ENCODE peak calls at places on chromosomes 4 and X, in eight cellular contexts. One of them, this sample, is unnamed.

GRCh38 chr4:7021930-7022658 is 21.1 kb upstream of the TADA2B start:
- DNase-seq in tibial nerve: no peak
- DNase-seq in psoas muscle: no peak
- DNase-seq in cardiac muscle cell: no peak
- DNase-seq in colonic mucosa: no peak
- DNase-seq in right cardiac atrium: no peak
- DNase-seq in stomach: no peak
- DNase-seq in A549: peak; percentile 69
- DNase-seq in this sample: no peak

GRCh38 chrX:104254442-104255115 is at the start of gene ESX1:
- DNase-seq in A549: no peak
- DNase-seq in right cardiac atrium: no peak
- DNase-seq in tibial nerve: no peak
- DNase-seq in colonic mucosa: no peak
- DNase-seq in stomach: no peak
- DNase-seq in psoas muscle: no peak
- DNase-seq in cardiac muscle cell: peak; percentile 44
- DNase-seq in this sample: no peak

GRCh38 chrX:108167211-108167872 is 75.8 kb downstream of the ATG4A start:
- DNase-seq in colonic mucosa: no peak
- DNase-seq in cardiac muscle cell: no peak
- DNase-seq in A549: peak; percentile 13
- DNase-seq in right cardiac atrium: no peak
- DNase-seq in tibial nerve: no peak
- DNase-seq in stomach: no peak
- DNase-seq in psoas muscle: no peak
- DNase-seq in this sample: peak; percentile 5

GRCh38 chrX:18701621-18702361 is 5.7 kb upstream of the PPEF1 start:
- DNase-seq in psoas muscle: no peak
- DNase-seq in stomach: peak; percentile 85
- DNase-seq in tibial nerve: peak; percentile 6
- DNase-seq in A549: no peak
- DNase-seq in colonic mucosa: peak; percentile 23
- DNase-seq in cardiac muscle cell: no peak
- DNase-seq in right cardiac atrium: peak; percentile 85
- DNase-seq in this sample: no peak

GRCh38 chrX:70046978-70047377 is 2.8 kb downstream of the AWAT2 start:
- DNase-seq in colonic mucosa: no peak
- DNase-seq in stomach: no peak
- DNase-seq in tibial nerve: no peak
- DNase-seq in right cardiac atrium: no peak
- DNase-seq in A549: no peak
- DNase-seq in psoas muscle: no peak
- DNase-seq in cardiac muscle cell: no peak
- DNase-seq in this sample: no peak

GRCh38 chr4:102338405-102338804 is 6.9 kb downstream of the SLC39A8 start:
- DNase-seq in A549: no peak
- DNase-seq in cardiac muscle cell: no peak
- DNase-seq in psoas muscle: no peak
- DNase-seq in right cardiac atrium: no peak
- DNase-seq in tibial nerve: no peak
- DNase-seq in stomach: no peak
- DNase-seq in colonic mucosa: no peak
- DNase-seq in this sample: no peak

GRCh38 chr4:111778543-111778942 is 366.7 kb upstream of the FAM241A start:
- DNase-seq in stomach: no peak
- DNase-seq in colonic mucosa: no peak
- DNase-seq in psoas muscle: no peak
- DNase-seq in A549: no peak
- DNase-seq in tibial nerve: no peak
- DNase-seq in cardiac muscle cell: peak; percentile 37
- DNase-seq in right cardiac atrium: no peak
- DNase-seq in this sample: no peak

GRCh38 chr4:90187148-90187884 is 60.1 kb downstream of the CCSER1 start:
- DNase-seq in A549: no peak
- DNase-seq in stomach: no peak
- DNase-seq in psoas muscle: no peak
- DNase-seq in tibial nerve: no peak
- DNase-seq in cardiac muscle cell: no peak
- DNase-seq in colonic mucosa: no peak
- DNase-seq in right cardiac atrium: no peak
- DNase-seq in this sample: no peak

GRCh38 chrX:143580266-143580665 is 55.6 kb downstream of the SLITRK4 start:
- DNase-seq in stomach: no peak
- DNase-seq in A549: no peak
- DNase-seq in right cardiac atrium: peak; percentile 39
- DNase-seq in colonic mucosa: no peak
- DNase-seq in psoas muscle: no peak
- DNase-seq in cardiac muscle cell: peak; percentile 0
- DNase-seq in tibial nerve: no peak
- DNase-seq in this sample: no peak

GRCh38 chr4:123896446-123897071 is 500.0 kb downstream of the SPRY1 start:
- DNase-seq in A549: no peak
- DNase-seq in right cardiac atrium: peak; percentile 41
- DNase-seq in colonic mucosa: no peak
- DNase-seq in tibial nerve: no peak
- DNase-seq in cardiac muscle cell: no peak
- DNase-seq in stomach: no peak
- DNase-seq in psoas muscle: no peak
- DNase-seq in this sample: no peak

GRCh38 chr4:121669163-121669550 is 27.6 kb downstream of the ANXA5 start:
- DNase-seq in psoas muscle: no peak
- DNase-seq in A549: no peak
- DNase-seq in tibial nerve: no peak
- DNase-seq in stomach: no peak
- DNase-seq in colonic mucosa: no peak
- DNase-seq in cardiac muscle cell: no peak
- DNase-seq in right cardiac atrium: no peak
- DNase-seq in this sample: no peak

GRCh38 chr4:57628004-57628403 is 517.8 kb upstream of the IGFBP7 start:
- DNase-seq in colonic mucosa: no peak
- DNase-seq in A549: no peak
- DNase-seq in tibial nerve: no peak
- DNase-seq in cardiac muscle cell: no peak
- DNase-seq in stomach: no peak
- DNase-seq in right cardiac atrium: no peak
- DNase-seq in psoas muscle: no peak
- DNase-seq in this sample: no peak

GRCh38 chrX:128518508-128518907 is 466.3 kb upstream of the ACTRT1 start:
- DNase-seq in tibial nerve: no peak
- DNase-seq in colonic mucosa: no peak
- DNase-seq in cardiac muscle cell: peak; percentile 3
- DNase-seq in right cardiac atrium: no peak
- DNase-seq in stomach: no peak
- DNase-seq in psoas muscle: no peak
- DNase-seq in A549: no peak
- DNase-seq in this sample: no peak

GRCh38 chr4:152928286-152928685 is 7.8 kb upstream of the FHDC1 start:
- DNase-seq in A549: no peak
- DNase-seq in tibial nerve: no peak
- DNase-seq in colonic mucosa: no peak
- DNase-seq in psoas muscle: no peak
- DNase-seq in cardiac muscle cell: no peak
- DNase-seq in right cardiac atrium: no peak
- DNase-seq in stomach: no peak
- DNase-seq in this sample: no peak

GRCh38 chr4:178241601-178242118 is 799.4 kb upstream of the AGA start:
- DNase-seq in right cardiac atrium: no peak
- DNase-seq in tibial nerve: no peak
- DNase-seq in psoas muscle: no peak
- DNase-seq in colonic mucosa: no peak
- DNase-seq in cardiac muscle cell: no peak
- DNase-seq in stomach: no peak
- DNase-seq in A549: no peak
- DNase-seq in this sample: no peak

GRCh38 chr4:182448281-182449151 is 205.3 kb downstream of the TENM3 start:
- DNase-seq in right cardiac atrium: peak; percentile 98
- DNase-seq in psoas muscle: peak; percentile 94
- DNase-seq in A549: peak; percentile 72
- DNase-seq in tibial nerve: peak; percentile 81
- DNase-seq in cardiac muscle cell: peak; percentile 97
- DNase-seq in colonic mucosa: peak; percentile 71
- DNase-seq in stomach: peak; percentile 89
- DNase-seq in this sample: peak; percentile 75

GRCh38 chr4:7571736-7572135 is 137.0 kb upstream of the PSAPL1 start:
- DNase-seq in tibial nerve: no peak
- DNase-seq in cardiac muscle cell: no peak
- DNase-seq in A549: no peak
- DNase-seq in psoas muscle: no peak
- DNase-seq in stomach: no peak
- DNase-seq in right cardiac atrium: no peak
- DNase-seq in colonic mucosa: no peak
- DNase-seq in this sample: no peak

GRCh38 chrX:150365953-150366911 is 3.1 kb downstream of the MAMLD1 start:
- DNase-seq in colonic mucosa: peak; percentile 50
- DNase-seq in stomach: no peak
- DNase-seq in psoas muscle: peak; percentile 52
- DNase-seq in right cardiac atrium: peak; percentile 88
- DNase-seq in cardiac muscle cell: peak; percentile 53
- DNase-seq in tibial nerve: peak; percentile 62
- DNase-seq in A549: no peak
- DNase-seq in this sample: peak; percentile 42

GRCh38 chr4:14196141-14196540 is 568.6 kb upstream of the BOD1L1 start:
- DNase-seq in A549: no peak
- DNase-seq in psoas muscle: peak; percentile 33
- DNase-seq in right cardiac atrium: peak; percentile 75
- DNase-seq in colonic mucosa: peak; percentile 24
- DNase-seq in stomach: peak; percentile 61
- DNase-seq in cardiac muscle cell: peak; percentile 78
- DNase-seq in tibial nerve: peak; percentile 22
- DNase-seq in this sample: peak; percentile 29

GRCh38 chr4:105417624-105418023 is 56.2 kb downstream of the PPA2 start:
- DNase-seq in cardiac muscle cell: no peak
- DNase-seq in colonic mucosa: no peak
- DNase-seq in psoas muscle: no peak
- DNase-seq in A549: no peak
- DNase-seq in stomach: no peak
- DNase-seq in tibial nerve: no peak
- DNase-seq in right cardiac atrium: no peak
- DNase-seq in this sample: no peak

GRCh38 chr4:26126135-26126718 is 194.6 kb upstream of the RBPJ start:
- DNase-seq in colonic mucosa: no peak
- DNase-seq in A549: no peak
- DNase-seq in cardiac muscle cell: no peak
- DNase-seq in psoas muscle: no peak
- DNase-seq in right cardiac atrium: no peak
- DNase-seq in stomach: no peak
- DNase-seq in tibial nerve: no peak
- DNase-seq in this sample: no peak

GRCh38 chrX:26557691-26558321 is 341.8 kb downstream of the MAGEB5 start:
- DNase-seq in stomach: no peak
- DNase-seq in right cardiac atrium: peak; percentile 12
- DNase-seq in colonic mucosa: no peak
- DNase-seq in tibial nerve: no peak
- DNase-seq in psoas muscle: peak; percentile 7
- DNase-seq in A549: no peak
- DNase-seq in cardiac muscle cell: no peak
- DNase-seq in this sample: peak; percentile 45

GRCh38 chrX:112058255-112058654 is 24.3 kb downstream of the TRPC5 start:
- DNase-seq in cardiac muscle cell: peak; percentile 2
- DNase-seq in colonic mucosa: no peak
- DNase-seq in A549: no peak
- DNase-seq in tibial nerve: no peak
- DNase-seq in stomach: no peak
- DNase-seq in psoas muscle: no peak
- DNase-seq in right cardiac atrium: no peak
- DNase-seq in this sample: no peak

GRCh38 chr4:18012807-18013462 is 8.6 kb downstream of the LCORL start:
- DNase-seq in colonic mucosa: no peak
- DNase-seq in psoas muscle: no peak
- DNase-seq in tibial nerve: no peak
- DNase-seq in cardiac muscle cell: no peak
- DNase-seq in A549: no peak
- DNase-seq in right cardiac atrium: no peak
- DNase-seq in stomach: no peak
- DNase-seq in this sample: no peak

GRCh38 chr4:825969-826330 is at the start of gene CPLX1:
- DNase-seq in right cardiac atrium: no peak
- DNase-seq in stomach: peak; percentile 39
- DNase-seq in A549: no peak
- DNase-seq in cardiac muscle cell: peak; percentile 72
- DNase-seq in psoas muscle: peak; percentile 17
- DNase-seq in tibial nerve: no peak
- DNase-seq in colonic mucosa: no peak
- DNase-seq in this sample: peak; percentile 57
- H3K4me3 ChIP-seq in right cardiac atrium: peak within 1 kb of the TSS; percentile 62
- H3K4me3 ChIP-seq in stomach: peak within 1 kb of the TSS; percentile 58
- H3K4me3 ChIP-seq in A549: peak within 1 kb of the TSS; percentile 43
- H3K4me3 ChIP-seq in cardiac muscle cell: peak within 1 kb of the TSS; percentile 38
- H3K4me3 ChIP-seq in psoas muscle: peak within 1 kb of the TSS; percentile 49
- H3K4me3 ChIP-seq in tibial nerve: peak within 1 kb of the TSS; percentile 29
- H3K4me3 ChIP-seq in colonic mucosa: peak within 1 kb of the TSS; percentile 27
- H3K4me3 ChIP-seq in this sample: no peak within 1 kb of the TSS

GRCh38 chrX:148695362-148695761 is 194.9 kb downstream of the AFF2 start:
- DNase-seq in stomach: no peak
- DNase-seq in colonic mucosa: no peak
- DNase-seq in psoas muscle: no peak
- DNase-seq in cardiac muscle cell: no peak
- DNase-seq in right cardiac atrium: no peak
- DNase-seq in tibial nerve: no peak
- DNase-seq in A549: no peak
- DNase-seq in this sample: no peak
- H3K4me1 ChIP-seq in stomach: no peaks in the 10 kb centered on the region
- H3K4me1 ChIP-seq in colonic mucosa: no peaks in the 10 kb centered on the region
- H3K4me1 ChIP-seq in psoas muscle: no peaks in the 10 kb centered on the region
- H3K4me1 ChIP-seq in cardiac muscle cell: no peaks in the 10 kb centered on the region
- H3K4me1 ChIP-seq in right cardiac atrium: no peaks in the 10 kb centered on the region
- H3K4me1 ChIP-seq in tibial nerve: no peaks in the 10 kb centered on the region
- H3K4me1 ChIP-seq in A549: no peaks in the 10 kb centered on the region
- H3K4me1 ChIP-seq in this sample: no peaks in the 10 kb centered on the region

GRCh38 chrX:2311483-2311882 is 189.3 kb downstream of the DHRSX start:
- DNase-seq in A549: no peak
- DNase-seq in stomach: no peak
- DNase-seq in colonic mucosa: no peak
- DNase-seq in psoas muscle: no peak
- DNase-seq in cardiac muscle cell: no peak
- DNase-seq in tibial nerve: no peak
- DNase-seq in right cardiac atrium: no peak
- DNase-seq in this sample: no peak
- H3K4me3 ChIP-seq in A549: no peak overlapping the region
- H3K4me3 ChIP-seq in stomach: no peak overlapping the region
- H3K4me3 ChIP-seq in colonic mucosa: no peak overlapping the region
- H3K4me3 ChIP-seq in psoas muscle: no peak overlapping the region
- H3K4me3 ChIP-seq in cardiac muscle cell: no peak overlapping the region
- H3K4me3 ChIP-seq in tibial nerve: no peak overlapping the region
- H3K4me3 ChIP-seq in right cardiac atrium: no peak overlapping the region
- H3K4me3 ChIP-seq in this sample: no peak overlapping the region

DNA sequence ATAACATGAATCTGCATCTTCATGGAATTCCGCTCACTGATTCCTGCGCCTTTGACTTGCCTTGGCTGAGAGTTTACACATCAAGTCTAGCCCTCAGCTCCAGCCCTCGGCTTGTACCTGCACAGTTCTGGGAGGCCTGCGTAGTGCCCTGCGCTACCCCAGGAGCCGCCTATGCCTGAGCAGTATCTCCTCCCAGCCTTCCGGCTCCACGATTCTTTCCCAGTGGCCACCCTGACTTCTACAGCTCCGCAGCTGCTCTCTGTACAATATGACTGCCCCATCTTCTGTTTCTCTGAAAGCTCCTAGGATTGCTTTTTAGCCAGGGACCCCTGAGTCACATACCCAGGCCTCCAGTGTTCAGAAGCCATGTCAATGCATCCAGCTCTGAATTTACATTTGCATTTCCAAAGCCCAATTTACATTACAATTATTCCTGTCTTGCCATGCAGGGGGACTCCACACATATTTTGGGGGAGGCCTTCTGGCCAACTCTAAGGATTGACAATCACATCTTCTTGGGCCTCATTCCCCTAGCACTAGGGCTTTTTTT is 135.5 kb downstream of the PJA1 start:
- DNase-seq in right cardiac atrium: no peak
- DNase-seq in tibial nerve: no peak
- DNase-seq in A549: no peak
- DNase-seq in psoas muscle: no peak
- DNase-seq in stomach: no peak
- DNase-seq in colonic mucosa: no peak
- DNase-seq in cardiac muscle cell: no peak
- DNase-seq in this sample: no peak
- H3K4me1 ChIP-seq in right cardiac atrium: peaks cover 20% of the 10 kb centered on the region
- H3K4me1 ChIP-seq in tibial nerve: no peaks in the 10 kb centered on the region
- H3K4me1 ChIP-seq in A549: peaks cover 10% of the 10 kb centered on the region
- H3K4me1 ChIP-seq in psoas muscle: no peaks in the 10 kb centered on the region
- H3K4me1 ChIP-seq in stomach: peaks cover 20% of the 10 kb centered on the region
- H3K4me1 ChIP-seq in colonic mucosa: no peaks in the 10 kb centered on the region
- H3K4me1 ChIP-seq in cardiac muscle cell: peaks cover 6% of the 10 kb centered on the region
- H3K4me1 ChIP-seq in this sample: peaks cover 4% of the 10 kb centered on the region